ENCODE peak calls at places on chromosomes 11 and 22, in five cellular contexts. S is M059J; X is stimulated activated CD4-positive, alpha-beta T cell treated with anti-CD3 and anti-CD28 coated beads, Interleukin-1b, Interleukin-23, amount 100 ng/mL, for 4 hours; Z is H7; N is B cell. H is an unnamed sample.
A peak's percentile ranks its signal among the peaks of the same experiment; 100 is the strongest.

GRCh38 chr11:8178297-8178696 is 9.5 kb upstream of the RIC3 start:
- DNase-seq in S (no peak), X (no peak), Z (no peak), N (no peak), H (no peak)

GRCh38 chr11:61775606-61776554 is 16.5 kb downstream of the TMEM258 start:
- DNase-seq in S (no peak), X (no peak), Z (peak; percentile 65), N (no peak), H (no peak)

GRCh38 chr11:27718346-27718852 is 18.1 kb upstream of the BDNF start:
- DNase-seq in S (peak; percentile 91), X (no peak), Z (peak; percentile 87), N (no peak), H (peak; percentile 84)

GRCh38 chr11:2297623-2298030 is 4.1 kb downstream of the C11orf21 start:
- DNase-seq in S (no peak), X (no peak), Z (no peak), N (no peak), H (no peak)

GRCh38 chr11:73330569-73331093 is 22.6 kb downstream of the ARHGEF17 start:
- DNase-seq in S (peak; percentile 45), X (no peak), Z (peak; percentile 79), N (no peak), H (peak; percentile 42)

GRCh38 chr11:56841210-56841810 is 92.8 kb upstream of the OR9G4 start:
- DNase-seq in S (peak; percentile 51), X (no peak), Z (peak; percentile 37), N (no peak), H (peak; percentile 68)

GRCh38 chr22:23086787-23087186 is 16.5 kb downstream of the GNAZ start:
- DNase-seq in S (no peak), X (no peak), Z (no peak), N (no peak), H (no peak)

GRCh38 chr11:66136752-66137123 is 66.7 kb downstream of the PACS1 start:
- DNase-seq in S (peak; percentile 35), X (no peak), Z (no peak), N (no peak), H (no peak)

GRCh38 chr11:126459691-126460404 is 104.4 kb downstream of the ST3GAL4 start:
- DNase-seq in S (no peak), X (no peak), Z (no peak), N (no peak), H (no peak)

GRCh38 chr11:94781822-94782221 is 13.7 kb downstream of the AMOTL1 start:
- DNase-seq in S (peak; percentile 15), X (no peak), Z (no peak), N (no peak), H (no peak)

GRCh38 chr11:62025429-62026105 is 58.1 kb upstream of the FTH1 start:
- DNase-seq in S (peak; percentile 85), X (peak; percentile 13), Z (no peak), N (peak; percentile 84), H (peak; percentile 89)

GRCh38 chr11:64998690-64999431 is 2.1 kb upstream of the BATF2 start:
- DNase-seq in S (no peak), X (no peak), Z (no peak), N (no peak), H (no peak)

GRCh38 chr11:61923166-61924015 is 6.0 kb upstream of the RAB3IL1 start:
- DNase-seq in S (no peak), X (no peak), Z (peak; percentile 85), N (no peak), H (no peak)

GRCh38 chr22:39266398-39267030 is 21.7 kb upstream of the PDGFB start:
- DNase-seq in S (no peak), X (no peak), Z (no peak), N (no peak), H (no peak)

GRCh38 chr11:113411536-113411935 is 24.0 kb downstream of the ANKK1 start:
- DNase-seq in S (no peak), X (no peak), Z (no peak), N (no peak), H (no peak)

GRCh38 chr11:8289426-8290047 is 25.9 kb upstream of the LMO1 start:
- DNase-seq in S (no peak), X (no peak), Z (peak; percentile 64), N (peak; percentile 15), H (no peak)

GRCh38 chr22:49095366-49095765 is 732.3 kb downstream of the BRD1 start:
- DNase-seq in S (no peak), X (no peak), Z (no peak), N (no peak), H (no peak)